ENCODE peak calls at places on chromosomes 6 and 20, in eight cellular contexts. Y, U, A, V, N, E, H and G are unnamed samples.
A peak's percentile ranks its signal among the peaks of the same experiment; 100 is the strongest.

GRCh38 chr20:59832406-59833156 is 100.9 kb downstream of the SYCP2 start:
- DNase-seq in Y (no peak), U (no peak), A (no peak), V (no peak), N (no peak), E (no peak), H (no peak), G (no peak)

GRCh38 chr6:52839124-52840055 is 1.2 kb downstream of the GSTA5 start:
- DNase-seq in Y (peak; percentile 46), U (peak; percentile 68), A (peak; percentile 42), V (peak; percentile 85), N (peak; percentile 78), E (peak; percentile 40), H (peak; percentile 86), G (peak; percentile 3)

GRCh38 chr20:19408971-19409370 is 196.5 kb downstream of the SLC24A3 start:
- DNase-seq in Y (no peak), U (no peak), A (no peak), V (peak; percentile 16), N (peak; percentile 39), E (peak; percentile 42), H (no peak), G (no peak)

GRCh38 chr6:140921366-140922226 is 1211.1 kb upstream of the GJE1 start:
- DNase-seq in Y (no peak), U (peak; percentile 88), A (no peak), V (peak; percentile 82), N (peak; percentile 75), E (peak; percentile 84), H (peak; percentile 21), G (peak; percentile 8)

GRCh38 chr20:48329676-48330644 is 497.8 kb downstream of the PREX1 start:
- DNase-seq in Y (no peak), U (peak; percentile 27), A (no peak), V (peak; percentile 13), N (no peak), E (peak; percentile 61), H (peak; percentile 67), G (no peak)

GRCh38 chr20:15986690-15987089 is 586.6 kb downstream of the KIF16B start:
- DNase-seq in Y (no peak), U (no peak), A (no peak), V (no peak), N (no peak), E (no peak), H (no peak), G (no peak)

GRCh38 chr6:20448828-20449227 is 47.1 kb downstream of the E2F3 start:
- DNase-seq in Y (no peak), U (no peak), A (no peak), V (no peak), N (no peak), E (no peak), H (no peak), G (no peak)

GRCh38 chr6:7053125-7053784 is 54.5 kb upstream of the RREB1 start:
- DNase-seq in Y (no peak), U (no peak), A (no peak), V (no peak), N (no peak), E (no peak), H (no peak), G (no peak)

GRCh38 chr20:34774431-34774830 is 51.0 kb downstream of the NCOA6 start:
- DNase-seq in Y (no peak), U (no peak), A (no peak), V (no peak), N (no peak), E (no peak), H (no peak), G (no peak)

GRCh38 chr20:60206259-60206658 is 248.0 kb downstream of the CDH26 start:
- DNase-seq in Y (no peak), U (peak; percentile 13), A (no peak), V (peak; percentile 49), N (peak; percentile 57), E (peak; percentile 55), H (peak; percentile 61), G (peak; percentile 4)

GRCh38 chr6:41780623-41781301 is at the start of gene PRICKLE4:
- DNase-seq in Y (no peak), U (peak; percentile 47), A (peak; percentile 73), V (peak; percentile 41), N (no peak), E (no peak), H (peak; percentile 54), G (no peak)

GRCh38 chr6:89941031-89941775 is 46.9 kb downstream of the GJA10 start:
- DNase-seq in Y (no peak), U (no peak), A (peak; percentile 56), V (no peak), N (no peak), E (peak; percentile 60), H (no peak), G (peak; percentile 51)

GRCh38 chr20:16132399-16132798 is 440.8 kb downstream of the KIF16B start:
- DNase-seq in Y (no peak), U (no peak), A (no peak), V (no peak), N (no peak), E (no peak), H (no peak), G (no peak)

GRCh38 chr6:117309069-117309468 is 43.7 kb downstream of the VGLL2 start:
- DNase-seq in Y (no peak), U (no peak), A (no peak), V (no peak), N (no peak), E (no peak), H (no peak), G (no peak)

GRCh38 chr6:23111984-23112383 is 542.6 kb downstream of the HDGFL1 start:
- DNase-seq in Y (no peak), U (no peak), A (no peak), V (peak; percentile 80), N (no peak), E (peak; percentile 36), H (no peak), G (no peak)

GRCh38 chr20:4886771-4887527 is 114.4 kb downstream of the SLC23A2 start:
- DNase-seq in Y (no peak), U (no peak), A (no peak), V (no peak), N (no peak), E (no peak), H (no peak), G (no peak)

GRCh38 chr6:136696238-136696637 is 96.0 kb downstream of the MAP3K5 start:
- DNase-seq in Y (no peak), U (peak; percentile 27), A (peak; percentile 47), V (peak; percentile 6), N (no peak), E (no peak), H (no peak), G (no peak)

GRCh38 chr6:113120577-113121285 is 736.4 kb upstream of the MARCKS start:
- DNase-seq in Y (no peak), U (peak; percentile 93), A (no peak), V (peak; percentile 98), N (peak; percentile 92), E (peak; percentile 99), H (no peak), G (no peak)

GRCh38 chr6:110140650-110141049 is 38.8 kb downstream of the WASF1 start:
- DNase-seq in Y (no peak), U (peak; percentile 74), A (no peak), V (peak; percentile 75), N (peak; percentile 68), E (peak; percentile 60), H (no peak), G (no peak)

GRCh38 chr20:56800088-56800487 is 171.0 kb downstream of the TFAP2C start:
- DNase-seq in Y (no peak), U (no peak), A (no peak), V (no peak), N (no peak), E (no peak), H (no peak), G (no peak)